ENCODE peak calls at places on chromosomes 5 and 9, in ten cellular contexts. M is MCF 10A; E is fibroblast of pulmonary artery; N is CD4-positive, alpha-beta T cell; A is foreskin fibroblast; R is body of pancreas; G is pancreas; J is cardiac fibroblast; L is AG09319; X is dorsolateral prefrontal cortex. Q is an unnamed sample.

GRCh38 chr9:124000161-124000783 is 11.3 kb upstream of the LHX2 start:
- DNase-seq in G (peak), J (no peak), N (no peak), M (no peak), A (no peak), L (no peak), R (no peak), X (no peak), E (no peak), Q (no peak)

GRCh38 chr5:178474562-178475184 is 115.5 kb downstream of the COL23A1 start:
- DNase-seq in G (no peak), M (no peak), L (no peak), R (no peak), E (no peak), J (no peak), N (no peak), X (no peak), A (no peak), Q (no peak)

GRCh38 chr5:112217847-112218579 is 201.1 kb downstream of the EPB41L4A start:
- DNase-seq in R (no peak), G (no peak), E (no peak), L (no peak), M (peak), A (no peak), J (no peak), N (no peak), X (no peak), Q (no peak)

GRCh38 chr5:172383231-172383802 is 71.0 kb downstream of the SH3PXD2B start:
- DNase-seq in N (no peak), E (peak), X (no peak), A (peak), J (peak), G (no peak), R (peak), M (peak), L (no peak), Q (no peak)

GRCh38 chr9:129068110-129068509 is 12.8 kb upstream of the DOLPP1 start:
- DNase-seq in X (no peak), R (no peak), G (no peak), N (no peak), E (no peak), L (no peak), J (no peak), M (no peak), A (no peak), Q (no peak)

GRCh38 chr5:1437452-1437851 is 7.8 kb downstream of the SLC6A3 start:
- DNase-seq in G (no peak), A (peak), L (no peak), X (no peak), N (no peak), J (peak), E (peak), R (no peak), M (peak), Q (no peak)

GRCh38 chr5:61280205-61280604 is 51.9 kb upstream of the ZSWIM6 start:
- DNase-seq in A (peak), G (no peak), N (no peak), X (no peak), L (peak), R (peak), M (peak), J (peak), E (peak), Q (no peak)

GRCh38 chr5:80198399-80198798 is 57.4 kb downstream of the SERINC5 start:
- DNase-seq in M (no peak), N (no peak), G (no peak), L (no peak), A (no peak), J (no peak), X (peak), E (no peak), R (no peak), Q (no peak)

GRCh38 chr5:51034501-51034900 is 348.7 kb upstream of the ISL1 start:
- DNase-seq in X (no peak), R (no peak), G (no peak), M (no peak), J (no peak), A (no peak), L (no peak), N (no peak), E (no peak), Q (no peak)

GRCh38 chr5:59193616-59194319 is 610.9 kb downstream of the RAB3C start:
- DNase-seq in X (no peak), A (peak), G (no peak), M (peak), R (no peak), E (peak), L (no peak), J (peak), N (no peak), Q (no peak)

GRCh38 chr5:53243403-53243802 is 133.8 kb upstream of the MOCS2 start:
- DNase-seq in N (no peak), E (no peak), L (no peak), J (no peak), M (no peak), A (no peak), X (no peak), G (no peak), R (no peak), Q (no peak)

GRCh38 chr5:142976861-142977260 is 206.7 kb downstream of the ARHGAP26 start:
- DNase-seq in A (peak), E (no peak), R (no peak), J (peak), G (no peak), N (no peak), L (no peak), X (no peak), M (peak), Q (no peak)

GRCh38 chr9:20620658-20621552 is 1.4 kb downstream of the MLLT3 start:
- DNase-seq in J (peak), A (no peak), L (no peak), M (no peak), G (peak), N (peak), E (peak), X (peak), R (peak), Q (peak)

DNA sequence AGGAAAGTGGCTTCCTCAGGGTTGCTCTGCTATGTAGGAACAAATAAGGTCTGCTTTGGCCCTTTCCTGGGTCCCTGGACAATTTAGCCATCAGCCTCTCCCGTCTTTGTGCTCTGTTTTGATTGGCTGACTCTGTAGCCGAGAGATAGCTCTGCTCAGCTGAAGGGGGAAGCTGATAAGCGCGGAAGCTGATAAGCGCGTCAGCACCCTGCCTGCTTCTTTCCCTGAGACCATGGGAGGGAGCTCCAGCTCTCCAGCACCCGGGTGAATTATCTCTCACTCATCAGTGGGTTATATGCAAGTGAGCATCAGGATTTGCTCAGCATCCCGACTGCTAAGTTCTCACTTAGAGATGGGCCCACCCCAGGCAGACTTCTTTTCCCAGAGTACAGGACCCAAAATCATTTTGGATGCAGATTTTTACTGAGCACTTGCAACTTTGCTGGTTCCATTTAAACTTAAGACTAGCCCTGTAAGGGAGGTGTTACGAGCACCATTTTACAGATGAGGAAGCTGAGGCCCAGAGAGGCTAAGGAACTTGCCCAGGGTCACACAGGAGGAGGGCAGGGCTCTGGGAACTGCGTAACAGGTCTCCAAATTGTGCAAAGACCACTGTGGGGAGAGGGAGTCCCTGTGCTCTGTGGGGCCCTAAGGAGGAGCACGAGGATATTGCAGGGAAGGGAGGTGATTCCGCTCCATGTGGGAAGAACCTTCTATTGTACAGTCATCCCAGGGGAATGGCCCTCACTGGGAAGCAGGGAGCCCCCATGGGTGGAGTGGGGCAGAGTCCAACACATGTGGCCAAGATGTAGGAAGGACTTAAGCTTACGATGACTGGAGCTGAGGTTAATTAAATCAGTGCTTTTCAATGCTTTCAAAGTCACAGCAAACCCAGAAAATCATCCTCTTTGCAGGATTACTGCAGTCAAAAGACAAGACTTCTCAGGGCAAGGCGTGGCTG is 83.7 kb upstream of the ORM1 start:
- DNase-seq in L (no peak), N (no peak), X (no peak), M (no peak), E (peak), G (no peak), J (peak), A (peak), R (no peak), Q (no peak)
- TF ChIP-seq CTCF in L (peak), N (no peak), X (peak), M (no peak), E (peak), G (no peak), J (peak), A (peak), R (no peak), Q (no peak)

GRCh38 chr9:98300611-98301010 is 45.2 kb upstream of the TBC1D2 start:
- DNase-seq in G (no peak), N (no peak), M (no peak), A (no peak), R (no peak), L (no peak), X (no peak), J (no peak), E (no peak), Q (no peak)

GRCh38 chr9:98302150-98302549 is 46.7 kb upstream of the TBC1D2 start:
- DNase-seq in X (no peak), G (no peak), L (no peak), M (no peak), J (no peak), A (no peak), N (no peak), E (no peak), R (no peak), Q (no peak)

GRCh38 chr9:98295824-98296223 is 40.4 kb upstream of the TBC1D2 start:
- DNase-seq in L (no peak), M (no peak), R (no peak), N (no peak), J (no peak), A (no peak), X (no peak), E (no peak), G (no peak), Q (no peak)

GRCh38 chr9:98302938-98303337 is 47.5 kb upstream of the TBC1D2 start:
- DNase-seq in L (no peak), E (no peak), A (no peak), N (no peak), X (no peak), R (no peak), J (no peak), G (no peak), M (no peak), Q (no peak)

DNA sequence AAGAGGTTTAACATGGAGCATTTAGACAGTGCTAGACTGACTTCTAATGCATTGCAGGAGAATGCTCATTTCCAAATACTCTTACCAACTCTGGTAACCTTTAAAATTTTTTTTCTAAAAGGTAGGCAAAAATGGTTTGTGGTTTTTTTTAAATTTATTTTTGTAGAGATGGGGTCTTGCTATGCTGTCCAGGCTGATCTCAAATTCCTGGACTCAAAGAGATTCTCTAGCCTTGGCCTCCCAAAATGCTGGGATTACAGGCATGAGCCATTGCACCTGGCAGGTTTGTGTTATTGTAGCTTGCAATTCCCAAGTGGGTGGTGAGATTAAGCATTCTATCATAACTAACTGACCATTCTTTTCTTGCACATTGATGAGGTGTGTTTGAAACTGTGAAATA is 43.0 kb upstream of the TBC1D2 start:
- DNase-seq in J (no peak), M (no peak), A (no peak), L (no peak), E (no peak), G (no peak), R (no peak), N (no peak), X (no peak), Q (no peak)
- TF ChIP-seq CTCF in J (no peak), M (no peak), A (no peak), L (no peak), E (no peak), G (no peak), R (no peak), N (no peak), X (no peak), Q (no peak)

GRCh38 chr5:110108520-110108919 is 418.8 kb downstream of the MAN2A1 start:
- DNase-seq in A (no peak), G (no peak), N (no peak), L (no peak), E (no peak), J (no peak), X (no peak), M (no peak), R (no peak), Q (no peak)
- TF ChIP-seq CTCF in A (no peak), G (no peak), N (no peak), L (no peak), E (no peak), J (no peak), X (no peak), M (no peak), R (no peak), Q (no peak)

DNA sequence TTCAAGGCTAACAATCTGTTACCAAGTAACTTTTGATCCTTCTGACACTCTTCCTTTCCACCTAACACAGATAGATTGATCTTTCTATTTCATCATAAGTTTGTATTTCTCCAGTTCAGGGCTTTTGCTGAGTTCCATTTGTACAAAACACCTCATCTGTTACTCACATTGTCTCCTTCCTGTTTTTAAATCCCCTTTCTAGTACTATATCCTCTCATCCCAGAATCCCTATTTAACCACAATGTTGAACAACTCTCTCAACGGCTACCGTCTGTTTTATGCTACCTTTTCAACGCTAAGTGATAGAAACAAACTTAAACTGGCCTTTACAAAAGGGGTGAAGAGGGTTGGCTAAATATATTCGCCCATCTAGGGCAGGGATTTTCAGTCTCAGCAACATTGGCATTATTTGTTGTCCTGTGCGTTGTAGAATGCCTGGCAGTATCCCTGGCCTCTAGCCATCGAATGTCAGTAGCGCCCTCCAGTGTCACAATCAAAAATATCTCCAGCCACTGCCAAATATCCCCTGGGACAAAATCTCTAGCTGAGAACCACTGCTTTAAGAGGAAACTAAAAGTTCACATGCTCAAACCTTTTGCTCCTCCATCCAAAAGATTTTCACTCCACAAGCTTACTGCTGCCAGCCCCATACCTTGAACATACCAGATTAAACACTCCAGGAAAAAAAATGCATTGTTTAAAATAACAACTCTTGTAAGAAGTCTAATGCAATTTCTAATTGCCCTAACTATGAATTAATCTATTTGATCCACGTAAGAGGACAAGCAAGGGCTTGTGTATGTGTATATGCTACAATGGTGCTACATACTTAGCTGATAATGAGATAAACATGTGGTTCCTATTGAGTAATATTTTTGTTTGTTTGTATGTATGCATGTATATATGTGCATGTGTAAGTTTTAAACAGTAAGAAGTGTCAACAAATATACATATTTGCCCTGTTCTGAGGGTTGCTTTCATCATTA is 344.0 kb downstream of the PTPRD start:
- DNase-seq in L (no peak), X (peak), J (peak), M (peak), G (no peak), E (peak), R (peak), A (no peak), N (no peak), Q (peak)
- TF ChIP-seq CTCF in L (no peak), X (peak), J (no peak), M (peak), G (no peak), E (peak), R (peak), A (no peak), N (no peak), Q (peak)

DNA sequence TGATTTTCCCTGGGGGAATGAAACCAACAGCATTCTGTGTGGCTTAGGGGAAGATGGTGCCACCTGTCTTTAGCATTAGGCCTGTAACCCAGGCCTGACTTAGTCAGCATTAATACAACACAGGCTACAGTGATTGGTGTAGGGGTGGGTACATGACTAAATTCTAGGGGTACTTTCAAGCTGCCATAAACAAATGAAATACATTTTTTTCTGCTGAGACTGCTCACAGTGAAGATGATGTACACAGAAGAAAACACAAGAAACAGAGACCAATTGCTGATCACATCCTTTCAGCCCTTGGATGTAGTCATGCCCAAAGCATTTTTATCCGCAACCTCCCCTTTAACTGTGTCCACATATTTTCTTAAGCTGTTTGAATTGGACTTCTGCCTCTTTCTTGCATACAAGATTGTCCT is 527.2 kb downstream of the KCTD16 start:
- DNase-seq in R (no peak), X (no peak), A (peak), M (peak), G (no peak), N (no peak), E (peak), J (peak), L (peak), Q (no peak)
- TF ChIP-seq CTCF in R (no peak), X (no peak), A (no peak), M (peak), G (no peak), N (no peak), E (peak), J (peak), L (peak), Q (no peak)

GRCh38 chr9:36210722-36211121 is 20.0 kb downstream of the CLTA start:
- DNase-seq in J (no peak), A (no peak), N (no peak), L (no peak), M (no peak), R (no peak), X (no peak), G (no peak), E (no peak), Q (no peak)

GRCh38 chr9:36207546-36208012 is 16.9 kb downstream of the CLTA start:
- DNase-seq in R (no peak), X (no peak), A (no peak), J (peak), L (no peak), N (no peak), E (peak), G (no peak), M (no peak), Q (no peak)

GRCh38 chr9:36207016-36207415 is 16.3 kb downstream of the CLTA start:
- DNase-seq in L (no peak), X (peak), N (no peak), J (peak), R (no peak), A (peak), M (no peak), E (no peak), G (no peak), Q (no peak)

GRCh38 chr9:36208521-36209253 is 18.0 kb downstream of the CLTA start:
- DNase-seq in G (no peak), J (no peak), L (no peak), M (no peak), A (no peak), R (no peak), N (no peak), X (no peak), E (no peak), Q (no peak)

DNA sequence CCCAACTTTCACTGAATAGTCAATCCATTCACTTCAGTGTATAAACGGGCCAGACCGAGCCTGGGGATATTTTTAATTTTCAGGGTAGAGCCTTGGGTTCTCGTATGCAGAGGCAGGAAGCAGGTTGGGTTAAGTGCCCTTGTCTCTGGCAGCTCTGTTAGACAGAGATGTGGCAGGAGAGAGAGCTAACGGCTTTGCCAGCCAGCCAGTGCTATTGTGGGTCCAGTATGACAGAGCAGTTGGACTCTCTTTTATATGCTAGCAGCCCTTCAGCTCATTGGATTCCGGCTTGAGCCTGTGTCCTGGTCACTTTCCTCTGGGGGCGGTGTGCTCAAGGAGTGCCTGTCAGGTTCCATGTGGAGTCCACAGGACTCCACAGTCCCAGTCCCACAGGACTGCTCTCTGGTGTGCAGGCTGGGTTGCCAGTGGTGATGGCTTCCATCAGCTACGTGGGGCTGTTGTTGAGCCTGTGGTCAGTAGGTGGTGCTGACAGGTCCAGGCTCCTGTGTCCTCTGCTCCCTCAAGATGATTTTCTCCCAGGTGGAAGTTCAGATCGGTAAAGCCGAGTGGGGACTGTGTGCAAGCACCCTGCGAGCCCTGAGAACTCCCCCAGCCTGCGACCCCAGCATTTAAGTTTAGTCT is 14.3 kb downstream of the CLTA start:
- DNase-seq in E (no peak), J (no peak), L (no peak), G (no peak), A (no peak), N (no peak), M (no peak), X (no peak), R (no peak), Q (no peak)
- TF ChIP-seq CTCF in E (peak), J (peak), L (no peak), G (no peak), A (peak), N (no peak), M (no peak), X (peak), R (no peak), Q (peak)

GRCh38 chr9:137028281-137029057 is 432 bp upstream of the ABCA2 start:
- DNase-seq in J (peak), A (peak), E (peak), X (peak), M (peak), N (peak), G (no peak), R (peak), L (no peak), Q (peak)
- TF ChIP-seq CTCF in J (peak), A (no peak), E (peak), X (peak), M (peak), N (no peak), G (no peak), R (peak), L (peak), Q (peak)

DNA sequence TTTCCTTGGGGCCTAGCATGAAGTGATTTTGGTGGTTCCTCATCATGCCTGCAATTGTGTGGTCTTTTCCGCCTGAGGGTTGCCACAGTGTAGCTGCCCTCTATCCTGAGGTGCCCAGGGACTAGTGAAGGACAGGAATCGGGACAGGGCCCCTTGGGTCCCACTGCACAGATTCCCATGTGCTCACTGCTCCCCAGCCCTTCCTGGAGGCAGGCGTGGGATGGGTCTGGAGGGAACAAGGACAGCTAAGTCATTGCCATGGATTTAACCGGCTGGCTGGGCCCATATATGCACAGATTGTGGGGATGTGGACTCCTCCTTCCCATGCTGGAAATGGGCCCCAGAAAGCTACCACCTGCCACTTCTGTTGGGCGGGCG is 122.3 kb upstream of the PITX1 start:
- DNase-seq in E (no peak), A (no peak), N (no peak), X (no peak), J (no peak), G (no peak), L (no peak), R (no peak), M (no peak), Q (no peak)
- TF ChIP-seq CTCF in E (no peak), A (no peak), N (no peak), X (no peak), J (no peak), G (no peak), L (no peak), R (no peak), M (no peak), Q (no peak)

Q was measured in neural crest cell.